ENCODE peak calls at places on chromosomes 3 and 15, in eight cellular contexts. O is HL-60, V is fibroblast of mammary gland, N is psoas muscle, M is dorsolateral prefrontal cortex, Q is tibial artery, K is ovary, W is AG04449. C is an unnamed sample.

GRCh38 chr3:100891033-100891432 is 102.2 kb downstream of the ABI3BP start:
- DNase-seq in O (no peak), V (peak; percentile 74), N (no peak), M (no peak), Q (no peak), K (no peak), W (no peak), C (no peak)

GRCh38 chr3:30614373-30614772 is 8.0 kb downstream of the TGFBR2 start:
- DNase-seq in O (no peak), V (no peak), N (no peak), M (no peak), Q (no peak), K (no peak), W (no peak), C (no peak)

GRCh38 chr3:36903119-36903882 is 41.6 kb downstream of the TRANK1 start:
- DNase-seq in O (no peak), V (no peak), N (no peak), M (no peak), Q (no peak), K (no peak), W (no peak), C (no peak)

GRCh38 chr15:40793216-40793989 is 13.5 kb upstream of the ZFYVE19 start:
- DNase-seq in O (no peak), V (peak; percentile 99), N (peak; percentile 36), M (no peak), Q (no peak), K (peak; percentile 51), W (peak; percentile 72), C (peak; percentile 86)

GRCh38 chr15:63977102-63977501 is 69.2 kb downstream of the DAPK2 start:
- DNase-seq in O (no peak), V (no peak), N (no peak), M (no peak), Q (no peak), K (no peak), W (no peak), C (no peak)

GRCh38 chr3:128081846-128082245 is 29.6 kb downstream of the SEC61A1 start:
- DNase-seq in O (no peak), V (peak; percentile 86), N (no peak), M (no peak), Q (no peak), K (no peak), W (no peak), C (peak; percentile 78)

GRCh38 chr3:123100192-123100776 is 33.5 kb downstream of the PDIA5 start:
- DNase-seq in O (no peak), V (no peak), N (no peak), M (no peak), Q (peak; percentile 51), K (no peak), W (no peak), C (no peak)

GRCh38 chr15:70272565-70273355 is 175.0 kb upstream of the TLE3 start:
- DNase-seq in O (no peak), V (no peak), N (no peak), M (no peak), Q (peak; percentile 42), K (no peak), W (no peak), C (no peak)

GRCh38 chr3:12557472-12558105 is 702 bp downstream of the MKRN2 start:
- DNase-seq in O (peak; percentile 57), V (peak; percentile 56), N (no peak), M (no peak), Q (no peak), K (no peak), W (no peak), C (no peak)

GRCh38 chr3:61857297-61857696 is 295.9 kb downstream of the PTPRG start:
- DNase-seq in O (no peak), V (peak; percentile 35), N (no peak), M (no peak), Q (no peak), K (no peak), W (no peak), C (no peak)

GRCh38 chr15:78200276-78200930 is 34.0 kb downstream of the ACSBG1 start:
- DNase-seq in O (no peak), V (no peak), N (no peak), M (no peak), Q (no peak), K (no peak), W (no peak), C (no peak)

GRCh38 chr15:41879321-41879845 is 14.5 kb downstream of the SPTBN5 start:
- DNase-seq in O (no peak), V (no peak), N (no peak), M (no peak), Q (no peak), K (no peak), W (no peak), C (no peak)

GRCh38 chr3:73868688-73869315 is 244.1 kb upstream of the PDZRN3 start:
- DNase-seq in O (no peak), V (peak; percentile 53), N (no peak), M (no peak), Q (no peak), K (peak; percentile 14), W (peak; percentile 3), C (no peak)

GRCh38 chr3:45944830-45945620 is 1.8 kb downstream of the CXCR6 start:
- DNase-seq in O (no peak), V (no peak), N (no peak), M (no peak), Q (peak; percentile 45), K (no peak), W (no peak), C (no peak)

GRCh38 chr3:65356331-65357286 is 668.8 kb upstream of the ADAMTS9 start:
- DNase-seq in O (no peak), V (no peak), N (no peak), M (no peak), Q (no peak), K (peak; percentile 8), W (no peak), C (no peak)

GRCh38 chr15:65339436-65339835 is 35.0 kb downstream of the RNU5B-1 start:
- DNase-seq in O (no peak), V (no peak), N (no peak), M (peak; percentile 18), Q (no peak), K (no peak), W (no peak), C (no peak)

GRCh38 chr15:68055224-68055705 is 1.1 kb downstream of the PIAS1 start:
- DNase-seq in O (peak; percentile 37), V (peak; percentile 61), N (no peak), M (no peak), Q (no peak), K (peak; percentile 18), W (no peak), C (peak; percentile 52)

GRCh38 chr3:24583004-24583403 is 88.4 kb upstream of the THRB start:
- DNase-seq in O (no peak), V (peak; percentile 52), N (no peak), M (no peak), Q (no peak), K (no peak), W (no peak), C (no peak)
- TF ChIP-seq CTCF in O (no peak), V (peak; percentile 46), N (peak; percentile 39), M (no peak), Q (peak; percentile 9), K (no peak), W (no peak), C (peak; percentile 30)

GRCh38 chr3:52144034-52144795 is 10.0 kb downstream of the POC1A start:
- DNase-seq in O (peak; percentile 83), V (peak; percentile 70), N (peak; percentile 83), M (peak; percentile 85), Q (peak; percentile 90), K (peak; percentile 79), W (peak; percentile 41), C (peak; percentile 39)
- TF ChIP-seq CTCF in O (peak; percentile 87), V (peak; percentile 92), N (peak; percentile 97), M (peak; percentile 100), Q (peak; percentile 97), K (peak; percentile 80), W (peak; percentile 95), C (peak; percentile 94)

DNA sequence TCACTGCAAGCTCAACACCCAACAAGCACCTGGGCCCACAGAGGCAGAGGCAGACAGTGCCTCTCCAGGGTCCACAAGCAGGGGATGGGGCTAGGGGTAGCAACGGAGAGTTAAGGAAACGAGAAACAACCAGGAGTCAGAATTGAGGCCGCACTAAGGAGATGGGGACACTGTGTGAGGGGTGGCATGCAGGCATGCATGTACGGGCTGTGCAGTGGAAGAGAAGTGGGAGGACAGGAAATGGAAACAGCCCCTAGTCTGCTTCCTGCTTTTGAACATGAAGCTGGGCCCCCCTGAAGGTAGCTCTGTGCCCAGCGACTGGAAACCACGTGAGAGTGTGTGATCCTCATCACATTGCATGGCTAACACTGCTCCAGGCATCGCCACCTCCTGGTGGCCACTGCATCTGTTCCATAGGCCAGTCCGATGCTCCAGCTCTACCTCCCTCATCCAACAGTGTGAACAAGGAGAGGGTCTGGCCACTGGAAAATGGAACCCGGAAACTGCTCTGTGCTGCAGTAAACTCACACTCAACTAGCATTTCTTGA is 44.0 kb downstream of the XXYLT1 start:
- DNase-seq in O (peak; percentile 16), V (no peak), N (no peak), M (peak; percentile 8), Q (peak; percentile 35), K (no peak), W (no peak), C (no peak)
- TF ChIP-seq CTCF in O (no peak), V (peak; percentile 39), N (no peak), M (no peak), Q (no peak), K (no peak), W (peak; percentile 51), C (peak; percentile 16)

GRCh38 chr15:47397587-47397986 is 319.7 kb upstream of the SEMA6D start:
- DNase-seq in O (no peak), V (peak; percentile 14), N (no peak), M (no peak), Q (no peak), K (no peak), W (no peak), C (no peak)

GRCh38 chr15:47398115-47398514 is 319.2 kb upstream of the SEMA6D start:
- DNase-seq in O (no peak), V (no peak), N (no peak), M (no peak), Q (no peak), K (no peak), W (no peak), C (no peak)

GRCh38 chr15:47390208-47390765 is 327.0 kb upstream of the SEMA6D start:
- DNase-seq in O (no peak), V (no peak), N (no peak), M (no peak), Q (no peak), K (no peak), W (no peak), C (no peak)

GRCh38 chr15:47398594-47398993 is 318.7 kb upstream of the SEMA6D start:
- DNase-seq in O (no peak), V (no peak), N (no peak), M (no peak), Q (no peak), K (no peak), W (no peak), C (no peak)

DNA sequence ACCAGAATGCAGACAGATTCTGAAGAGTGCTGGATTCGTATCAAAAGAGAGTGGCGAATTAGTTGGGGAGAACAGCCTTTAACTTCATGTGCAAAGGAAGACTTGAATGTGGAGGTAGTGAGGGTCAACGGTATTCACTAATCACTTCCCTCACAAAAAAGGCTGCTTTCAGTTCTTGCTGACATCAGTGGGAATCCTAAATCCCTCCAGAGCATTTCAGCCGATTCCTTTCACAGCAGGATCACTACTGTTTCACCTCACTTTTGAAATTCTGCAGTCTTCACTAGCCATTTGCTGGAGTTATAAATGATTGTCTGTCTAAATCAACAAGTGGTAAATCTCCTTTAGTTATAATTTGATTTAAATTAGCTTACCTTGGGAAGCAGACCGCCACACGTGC is 322.9 kb upstream of the SEMA6D start:
- DNase-seq in O (no peak), V (no peak), N (no peak), M (no peak), Q (no peak), K (no peak), W (no peak), C (no peak)
- TF ChIP-seq CTCF in O (no peak), V (no peak), N (no peak), M (no peak), Q (no peak), K (no peak), W (no peak), C (no peak)

GRCh38 chr3:171077261-171077660 is 50.7 kb upstream of the SLC2A2 start:
- DNase-seq in O (no peak), V (no peak), N (no peak), M (no peak), Q (no peak), K (no peak), W (no peak), C (no peak)
- TF ChIP-seq CTCF in O (no peak), V (no peak), N (no peak), M (no peak), Q (no peak), K (no peak), W (no peak), C (no peak)